ENCODE peak calls at places on chromosomes 6 and 20, in seven cellular contexts. M is OCI-LY7, T is GM23248, I is heart left ventricle, H is MM.1S, E is mesenchymal stem cell, C is mammary epithelial cell. L is an unnamed sample. For H3K4me1, the result is how much of the 10 kb centered on the place peaks cover.

GRCh38 chr20:13638162-13638495 is 603 bp downstream of the TASP1 start:
- DNase-seq in M (no peak), T (no peak), I (no peak), H (no peak), E (no peak), C (peak), L (no peak)

GRCh38 chr20:23187759-23188158 is 101.6 kb upstream of the CD93 start:
- DNase-seq in M (no peak), T (no peak), I (no peak), H (no peak), E (no peak), C (peak), L (peak)

GRCh38 chr6:28648035-28648877 is 122.6 kb downstream of the GPX5 start:
- DNase-seq in M (peak), T (peak), I (no peak), H (peak), E (peak), C (peak), L (peak)

GRCh38 chr6:119344306-119344705 is 5.3 kb downstream of the MAN1A1 start:
- DNase-seq in M (no peak), T (no peak), I (no peak), H (no peak), E (no peak), C (no peak), L (no peak)

GRCh38 chr6:132650413-132650812 is 8.6 kb downstream of the TAAR1 start:
- DNase-seq in M (no peak), T (no peak), I (no peak), H (no peak), E (no peak), C (peak), L (no peak)

GRCh38 chr6:16511048-16511660 is 250.1 kb downstream of the ATXN1 start:
- DNase-seq in M (peak), T (peak), I (no peak), H (no peak), E (peak), C (peak), L (no peak)

GRCh38 chr6:42974919-42975505 is 4.0 kb downstream of the PEX6 start:
- DNase-seq in M (no peak), T (no peak), I (no peak), H (no peak), E (no peak), C (peak), L (no peak)

GRCh38 chr6:142601427-142601826 is 299.6 kb downstream of the ADGRG6 start:
- DNase-seq in M (no peak), T (no peak), I (no peak), H (no peak), E (no peak), C (no peak), L (no peak)

GRCh38 chr6:112330877-112331260 is 16.3 kb upstream of the RFPL4B start:
- DNase-seq in M (no peak), T (no peak), I (no peak), H (no peak), E (no peak), C (no peak), L (no peak)

GRCh38 chr6:34056301-34056700 is 89.6 kb downstream of the GRM4 start:
- DNase-seq in M (peak), T (peak), I (peak), H (peak), E (no peak), C (no peak), L (peak)

GRCh38 chr20:5214826-5215225 is 88.0 kb downstream of the CDS2 start:
- DNase-seq in M (no peak), T (no peak), I (no peak), H (no peak), E (no peak), C (no peak), L (no peak)

GRCh38 chr20:62413025-62413580 is 6.0 kb upstream of the CABLES2 start:
- DNase-seq in M (no peak), T (no peak), I (no peak), H (no peak), E (no peak), C (no peak), L (no peak)

GRCh38 chr6:85641916-85642773 is 541 bp downstream of the SYNCRIP start:
- DNase-seq in M (peak), T (peak), I (peak), H (peak), E (peak), C (peak), L (peak)

GRCh38 chr6:111441678-111442243 is 41.3 kb downstream of the REV3L start:
- DNase-seq in M (no peak), T (no peak), I (no peak), H (no peak), E (no peak), C (no peak), L (no peak)

GRCh38 chr20:25622450-25623224 is 1.2 kb downstream of the NANP start:
- DNase-seq in M (no peak), T (peak), I (no peak), H (no peak), E (no peak), C (peak), L (no peak)

GRCh38 chr6:44831002-44831610 is 443.6 kb downstream of the CDC5L start:
- DNase-seq in M (no peak), T (peak), I (no peak), H (no peak), E (peak), C (no peak), L (no peak)

GRCh38 chr6:40411881-40412280 is 175.3 kb downstream of the LRFN2 start:
- DNase-seq in M (no peak), T (no peak), I (no peak), H (no peak), E (no peak), C (no peak), L (peak)

GRCh38 chr20:57713505-57713903 is 3.7 kb upstream of the PMEPA1 start:
- DNase-seq in M (no peak), T (peak), I (no peak), H (no peak), E (peak), C (no peak), L (no peak)

GRCh38 chr6:11209941-11210340 is 22.5 kb downstream of the NEDD9 start:
- DNase-seq in M (no peak), T (peak), I (no peak), H (no peak), E (peak), C (peak), L (no peak)

GRCh38 chr20:36181934-36182603 is 27.5 kb downstream of the EPB41L1 start:
- DNase-seq in M (no peak), T (peak), I (no peak), H (no peak), E (peak), C (no peak), L (no peak)

GRCh38 chr20:35333606-35334005 is 41.4 kb upstream of the FAM83C start:
- DNase-seq in M (no peak), T (no peak), I (no peak), H (no peak), E (no peak), C (no peak), L (no peak)

GRCh38 chr6:5011346-5011745 is 7.5 kb upstream of the RPP40 start:
- DNase-seq in M (no peak), T (no peak), I (no peak), H (no peak), E (no peak), C (no peak), L (no peak)

GRCh38 chr6:116005508-116005855 is 55.2 kb downstream of the FRK start:
- DNase-seq in M (no peak), T (peak), I (no peak), H (no peak), E (no peak), C (no peak), L (no peak)

GRCh38 chr20:32823078-32823477 is 3.3 kb downstream of the MAPRE1 start:
- DNase-seq in M (no peak), T (peak), I (no peak), H (no peak), E (peak), C (peak), L (no peak)

GRCh38 chr6:149545258-149545753 is 537 bp downstream of the PPIL4 start:
- DNase-seq in M (peak), T (peak), I (no peak), H (peak), E (peak), C (no peak), L (peak)

GRCh38 chr6:166502453-166502852 is 84.0 kb downstream of the RAMACL start:
- DNase-seq in M (no peak), T (no peak), I (no peak), H (no peak), E (no peak), C (no peak), L (peak)

GRCh38 chr20:17571153-17571527 is 1.3 kb downstream of the DSTN start:
- DNase-seq in M (peak), T (peak), I (no peak), H (peak), E (no peak), C (no peak), L (no peak)

GRCh38 chr20:21258411-21258810 is 44.7 kb upstream of the XRN2 start:
- DNase-seq in M (no peak), T (no peak), I (no peak), H (no peak), E (no peak), C (no peak), L (no peak)

GRCh38 chr6:82589509-82590206 is 226.0 kb downstream of the TPBG start:
- DNase-seq in M (peak), T (peak), I (no peak), H (peak), E (peak), C (peak), L (no peak)

GRCh38 chr20:38321959-38322598 is 18.1 kb downstream of the BPI start:
- DNase-seq in M (no peak), T (peak), I (no peak), H (peak), E (peak), C (peak), L (no peak)

GRCh38 chr6:149046822-149047246 is 270.7 kb upstream of the TAB2 start:
- DNase-seq in M (peak), T (no peak), I (no peak), H (no peak), E (peak), C (no peak), L (no peak)

GRCh38 chr6:43450699-43451131 is 4.6 kb downstream of the DLK2 start:
- DNase-seq in M (no peak), T (no peak), I (no peak), H (no peak), E (no peak), C (no peak), L (no peak)

GRCh38 chr6:158008894-158009891 is 27.5 kb downstream of the SYNJ2 start:
- DNase-seq in M (no peak), T (peak), I (no peak), H (no peak), E (peak), C (peak), L (peak)

GRCh38 chr20:47785900-47786762 is 850 bp upstream of the SULF2 start:
- DNase-seq in M (no peak), T (peak), I (peak), H (peak), E (peak), C (peak), L (peak)
- H3K4me1 ChIP-seq in M (under half), T (under half), I (under half), H (under half), E (under half), C (under half), L (under half)

GRCh38 chr6:24950210-24950941 is 14.6 kb upstream of the RIPOR2 start:
- DNase-seq in M (no peak), T (no peak), I (no peak), H (no peak), E (no peak), C (no peak), L (no peak)
- H3K27ac ChIP-seq in M (no peak), T (no peak), I (no peak), H (no peak), E (no peak), C (no peak), L (no peak)

GRCh38 chr6:1609662-1610496 is at the start of gene FOXC1:
- DNase-seq in M (no peak), T (peak), I (peak), H (peak), E (peak), C (peak), L (peak)
- H3K4me1 ChIP-seq in M (under half), T (under half), I (under half), H (under half), E (under half), C (under half), L (under half)

GRCh38 chr6:167513763-167514162 is 188.9 kb downstream of the TTLL2 start:
- DNase-seq in M (no peak), T (no peak), I (no peak), H (no peak), E (no peak), C (no peak), L (no peak)
- H3K27ac ChIP-seq in M (no peak), T (no peak), I (no peak), H (no peak), E (no peak), C (no peak), L (no peak)

DNA sequence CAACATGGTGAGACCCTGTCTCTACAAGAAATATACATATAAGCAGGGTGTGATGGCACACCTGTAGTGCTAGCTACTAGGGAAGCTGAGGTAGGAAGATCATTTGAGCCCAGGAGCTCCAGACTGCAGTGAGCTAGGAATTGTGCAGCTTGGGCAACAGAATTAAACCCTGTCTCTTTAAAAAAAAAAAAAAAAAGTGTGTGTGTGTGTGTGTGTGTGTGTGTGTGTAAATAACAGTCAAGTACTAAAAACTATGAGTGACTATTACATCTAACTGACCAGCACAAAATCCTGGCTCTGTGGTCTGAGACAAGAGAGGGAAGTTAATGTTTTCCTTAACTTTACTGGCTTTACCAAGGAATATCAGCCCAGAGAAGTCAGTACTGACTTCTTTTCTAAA is 32.8 kb downstream of the REPS1 start:
- DNase-seq in M (no peak), T (no peak), I (no peak), H (no peak), E (no peak), C (no peak), L (no peak)
- H3K4me1 ChIP-seq in M (under half), T (under half), I (under half), H (under half), E (under half), C (under half), L (under half)

GRCh38 chr6:108632441-108632840 is 71.7 kb downstream of the FOXO3 start:
- DNase-seq in M (no peak), T (no peak), I (no peak), H (peak), E (no peak), C (no peak), L (no peak)
- H3K27ac ChIP-seq in M (no peak), T (no peak), I (no peak), H (peak), E (no peak), C (no peak), L (no peak)

DNA sequence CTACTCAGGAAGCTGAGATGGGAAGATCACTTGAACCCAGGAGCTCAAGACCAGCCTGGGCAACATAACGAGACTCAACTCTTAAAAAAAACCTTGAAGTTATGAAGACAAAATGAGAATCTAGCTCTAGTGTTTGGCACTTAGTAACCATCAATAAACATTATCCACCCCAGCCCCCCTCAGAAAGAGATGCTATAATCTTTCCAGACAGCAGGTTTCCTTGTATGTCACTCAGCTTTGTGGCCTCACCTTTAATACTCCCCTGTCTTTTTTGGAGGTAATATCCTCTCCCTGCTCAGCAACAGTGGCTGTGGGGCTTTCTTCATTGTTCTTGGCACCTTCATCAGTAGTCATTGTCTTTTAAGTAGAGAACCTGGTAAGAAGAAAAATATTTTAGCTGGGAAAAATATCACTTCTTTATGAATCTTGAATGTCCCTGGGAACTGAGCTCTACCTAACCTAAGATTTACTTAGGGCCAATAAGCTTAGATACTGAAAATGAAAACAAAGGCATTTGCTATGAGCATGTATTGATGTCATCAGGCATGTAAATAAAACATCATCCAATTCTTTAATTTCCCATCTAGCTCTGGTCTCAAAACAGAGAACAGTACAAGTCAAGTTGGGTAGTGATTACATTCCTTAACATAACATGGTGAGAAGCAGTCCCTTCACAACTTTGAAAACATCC is 46.1 kb downstream of the FKBP5 start:
- DNase-seq in M (no peak), T (no peak), I (no peak), H (no peak), E (no peak), C (no peak), L (no peak)
- H3K4me1 ChIP-seq in M (under half), T (under half), I (under half), H (under half), E (under half), C (under half), L (under half)

GRCh38 chr6:75853796-75854195 is 104.8 kb downstream of the MYO6 start:
- DNase-seq in M (no peak), T (no peak), I (no peak), H (no peak), E (no peak), C (no peak), L (no peak)

GRCh38 chr6:75850026-75850385 is 101.0 kb downstream of the MYO6 start:
- DNase-seq in M (no peak), T (no peak), I (no peak), H (no peak), E (peak), C (no peak), L (no peak)

GRCh38 chr6:75852721-75853120 is 103.7 kb downstream of the MYO6 start:
- DNase-seq in M (no peak), T (peak), I (no peak), H (peak), E (peak), C (no peak), L (no peak)

GRCh38 chr6:75848274-75848673 is 99.2 kb downstream of the MYO6 start:
- DNase-seq in M (no peak), T (no peak), I (no peak), H (no peak), E (no peak), C (no peak), L (no peak)

DNA sequence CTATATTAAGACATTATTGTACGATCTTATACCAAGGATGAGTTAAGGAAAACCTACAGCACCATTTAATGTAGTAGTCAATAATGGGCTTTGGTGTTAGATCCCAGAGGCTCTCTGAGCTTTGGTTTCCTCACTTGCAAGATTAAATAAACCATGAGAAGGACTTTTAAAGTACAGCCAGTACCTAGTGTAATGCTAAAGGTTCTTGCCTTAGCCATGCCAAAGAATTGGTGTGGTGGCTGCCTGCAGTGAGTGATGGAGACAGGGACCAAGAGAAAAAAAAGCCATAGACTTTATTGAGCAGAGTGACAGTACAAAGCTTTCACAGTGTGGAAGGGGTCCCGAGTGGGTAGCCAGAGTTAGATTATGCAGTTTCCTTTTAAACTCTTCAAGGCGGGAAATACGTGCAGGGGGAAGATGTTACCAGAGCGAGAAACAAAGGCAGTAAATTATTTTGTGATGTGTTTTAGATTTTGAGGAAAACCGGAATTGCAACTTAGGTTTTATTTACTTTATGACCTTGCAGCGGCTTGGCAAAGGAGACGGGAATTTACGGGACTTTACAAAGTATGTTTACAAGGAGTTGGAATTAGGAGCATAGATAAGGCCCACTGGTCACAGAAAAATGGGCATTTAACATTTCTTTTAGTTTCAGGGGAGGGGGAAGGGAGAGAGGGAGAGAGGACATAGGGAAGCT is 100.4 kb downstream of the MYO6 start:
- DNase-seq in M (no peak), T (no peak), I (no peak), H (no peak), E (peak), C (no peak), L (no peak)
- H3K27ac ChIP-seq in M (no peak), T (no peak), I (no peak), H (no peak), E (no peak), C (no peak), L (no peak)

GRCh38 chr6:15409301-15410125 is 163.6 kb downstream of the JARID2 start:
- DNase-seq in M (no peak), T (no peak), I (no peak), H (no peak), E (no peak), C (no peak), L (no peak)
- H3K4me1 ChIP-seq in M (under half), T (under half), I (under half), H (under half), E (under half), C (under half), L (half or more)

L was measured in heart right ventricle.